ENCODE peak calls at places on chromosomes 6 and 20, in four cellular contexts. L, Z, C and W are unnamed samples. For H3K36me3, the result is how much of the 10 kb centered on the place peaks cover.

GRCh38 chr6:26045046-26045938 is 41.9 kb upstream of the HFE start:
- DNase-seq in L (peak), Z (peak), C (no peak), W (no peak)

GRCh38 chr6:141829996-141830395 is 302.7 kb upstream of the GJE1 start:
- DNase-seq in L (peak), Z (no peak), C (no peak), W (no peak)

GRCh38 chr20:51227744-51228143 is 204.8 kb upstream of the KCNG1 start:
- DNase-seq in L (no peak), Z (no peak), C (no peak), W (no peak)

GRCh38 chr6:158797331-158798202 is 21.6 kb downstream of the EZR start:
- DNase-seq in L (no peak), Z (no peak), C (no peak), W (peak)

GRCh38 chr6:38155144-38155543 is 335.6 kb downstream of the ZFAND3 start:
- DNase-seq in L (no peak), Z (no peak), C (no peak), W (peak)

GRCh38 chr6:24501374-24501773 is 6.6 kb downstream of the ALDH5A1 start:
- DNase-seq in L (no peak), Z (no peak), C (no peak), W (no peak)

GRCh38 chr6:70956451-70957283 is at the start of gene B3GAT2:
- DNase-seq in L (peak), Z (no peak), C (peak), W (peak)

GRCh38 chr6:39684790-39685485 is 40.3 kb downstream of the KIF6 start:
- DNase-seq in L (no peak), Z (peak), C (no peak), W (no peak)

GRCh38 chr20:38217791-38218565 is 42.6 kb downstream of the KIAA1755 start:
- DNase-seq in L (no peak), Z (peak), C (no peak), W (peak)

GRCh38 chr6:3627501-3627900 is 124.0 kb downstream of the PXDC1 start:
- DNase-seq in L (no peak), Z (no peak), C (peak), W (no peak)

GRCh38 chr6:154852700-154853099 is 119.5 kb downstream of the SCAF8 start:
- DNase-seq in L (no peak), Z (no peak), C (no peak), W (peak)

GRCh38 chr6:123925360-123925759 is 121.7 kb downstream of the NKAIN2 start:
- DNase-seq in L (no peak), Z (no peak), C (no peak), W (no peak)

GRCh38 chr6:14193524-14193923 is 76.0 kb downstream of the CD83 start:
- DNase-seq in L (no peak), Z (no peak), C (no peak), W (no peak)

GRCh38 chr6:75244063-75244575 is 518 bp upstream of the COX7A2 start:
- DNase-seq in L (no peak), Z (no peak), C (no peak), W (no peak)

GRCh38 chr6:130625825-130626500 is 201.2 kb upstream of the SMLR1 start:
- DNase-seq in L (no peak), Z (no peak), C (no peak), W (peak)

GRCh38 chr6:158053377-158054313 is 72.0 kb downstream of the SYNJ2 start:
- DNase-seq in L (no peak), Z (no peak), C (no peak), W (no peak)

GRCh38 chr6:100167585-100167984 is 173.6 kb upstream of the MCHR2 start:
- DNase-seq in L (no peak), Z (no peak), C (no peak), W (no peak)

GRCh38 chr20:58944610-58945009 is 36.4 kb upstream of the NELFCD start:
- DNase-seq in L (no peak), Z (no peak), C (no peak), W (no peak)

GRCh38 chr6:31057426-31058003 is 47.2 kb downstream of the MUC22 start:
- DNase-seq in L (peak), Z (no peak), C (no peak), W (peak)

GRCh38 chr6:1391692-1392309 is 2.4 kb downstream of the FOXF2 start:
- DNase-seq in L (peak), Z (no peak), C (no peak), W (no peak)

GRCh38 chr6:45787384-45787783 is 228.3 kb downstream of the CLIC5 start:
- DNase-seq in L (no peak), Z (no peak), C (no peak), W (no peak)

GRCh38 chr6:110188791-110189190 is 8.6 kb downstream of the CDC40 start:
- DNase-seq in L (no peak), Z (no peak), C (no peak), W (no peak)

GRCh38 chr20:25066386-25066785 is 8.4 kb upstream of the ACSS1 start:
- DNase-seq in L (no peak), Z (no peak), C (no peak), W (no peak)

GRCh38 chr6:147684906-147685305 is 176.4 kb downstream of the SAMD5 start:
- DNase-seq in L (no peak), Z (no peak), C (no peak), W (no peak)

GRCh38 chr6:89082439-89082838 is 1.9 kb downstream of the PNRC1 start:
- DNase-seq in L (no peak), Z (no peak), C (no peak), W (peak)

GRCh38 chr6:33314515-33314942 is 651 bp upstream of the TAPBP start:
- DNase-seq in L (no peak), Z (peak), C (peak), W (peak)
- H2BK12ac ChIP-seq in L (no peak), Z (no peak), C (no peak), W (no peak)

DNA sequence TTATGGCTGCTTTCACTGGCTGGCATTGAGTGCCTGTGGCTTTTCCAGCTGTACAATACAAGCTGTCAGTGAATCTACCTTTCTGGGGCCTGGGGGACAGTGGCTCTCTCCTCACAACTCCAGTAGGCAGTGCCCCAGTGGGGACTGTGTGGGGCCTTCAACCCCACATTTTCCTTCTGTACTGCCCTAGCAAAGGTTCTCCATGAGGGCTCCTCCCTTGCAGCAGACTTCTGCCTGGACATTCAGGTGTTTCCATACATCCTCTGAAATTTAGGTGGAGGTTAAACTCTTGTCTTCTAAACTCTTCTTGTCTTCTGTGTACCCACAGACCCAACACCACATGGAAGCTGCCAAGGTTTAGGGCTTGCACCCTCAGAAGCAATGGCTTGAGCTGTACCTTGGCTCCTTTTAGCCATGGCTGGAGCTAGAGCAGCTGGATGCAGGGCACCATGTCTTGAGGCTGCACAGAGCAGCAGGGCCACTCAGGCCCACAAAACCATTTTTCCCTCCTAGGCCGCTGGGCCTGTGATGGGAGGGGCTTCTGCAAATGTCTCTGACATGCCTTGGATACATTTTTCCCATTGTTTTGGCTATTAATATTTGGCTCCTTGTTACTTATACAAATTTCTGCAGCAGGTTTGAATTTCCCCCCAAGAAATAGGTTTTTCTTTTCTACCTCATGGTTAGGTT is 9.6 kb downstream of the PEX7 start:
- DNase-seq in L (no peak), Z (no peak), C (no peak), W (no peak)
- H3K36me3 ChIP-seq in L (half or more), Z (under half), C (under half), W (under half)

DNA sequence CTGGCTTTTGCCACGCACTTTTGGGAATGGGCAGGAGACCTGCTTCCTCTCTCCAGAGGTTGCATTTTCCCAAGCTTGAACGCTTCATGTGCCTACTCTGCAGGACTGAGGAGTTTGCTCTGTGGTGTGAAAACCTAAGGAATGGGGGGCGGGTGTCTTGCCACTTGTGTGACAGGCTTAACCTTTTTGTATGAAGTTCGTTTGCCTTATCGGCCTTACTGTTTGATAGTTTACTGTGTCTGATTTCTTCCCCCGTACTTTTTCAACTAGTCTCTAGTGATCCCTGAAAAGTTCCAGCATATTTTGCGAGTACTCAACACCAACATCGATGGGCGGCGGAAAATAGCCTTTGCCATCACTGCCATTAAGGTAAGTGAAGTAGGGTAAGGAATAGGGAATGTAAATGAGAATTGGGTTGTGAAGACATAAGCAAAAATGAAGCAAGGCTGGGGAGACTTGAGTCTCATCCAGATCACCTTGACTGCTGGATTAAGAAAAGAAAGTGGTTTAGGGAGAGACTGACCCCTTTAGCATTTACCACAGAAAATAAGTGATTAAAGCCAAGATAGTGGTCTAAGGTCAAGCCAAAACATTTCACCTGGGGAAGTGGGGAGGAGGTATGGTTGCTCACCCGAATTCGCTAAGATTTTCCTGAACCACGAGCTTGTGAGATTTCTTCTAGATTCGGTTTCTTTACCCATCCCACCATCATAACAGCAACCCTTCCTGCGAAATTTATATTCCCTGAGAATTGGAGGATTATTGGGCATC is 668 bp downstream of the RPS18 start:
- DNase-seq in L (no peak), Z (no peak), C (no peak), W (no peak)
- H2BK12ac ChIP-seq in L (no peak), Z (no peak), C (no peak), W (no peak)

DNA sequence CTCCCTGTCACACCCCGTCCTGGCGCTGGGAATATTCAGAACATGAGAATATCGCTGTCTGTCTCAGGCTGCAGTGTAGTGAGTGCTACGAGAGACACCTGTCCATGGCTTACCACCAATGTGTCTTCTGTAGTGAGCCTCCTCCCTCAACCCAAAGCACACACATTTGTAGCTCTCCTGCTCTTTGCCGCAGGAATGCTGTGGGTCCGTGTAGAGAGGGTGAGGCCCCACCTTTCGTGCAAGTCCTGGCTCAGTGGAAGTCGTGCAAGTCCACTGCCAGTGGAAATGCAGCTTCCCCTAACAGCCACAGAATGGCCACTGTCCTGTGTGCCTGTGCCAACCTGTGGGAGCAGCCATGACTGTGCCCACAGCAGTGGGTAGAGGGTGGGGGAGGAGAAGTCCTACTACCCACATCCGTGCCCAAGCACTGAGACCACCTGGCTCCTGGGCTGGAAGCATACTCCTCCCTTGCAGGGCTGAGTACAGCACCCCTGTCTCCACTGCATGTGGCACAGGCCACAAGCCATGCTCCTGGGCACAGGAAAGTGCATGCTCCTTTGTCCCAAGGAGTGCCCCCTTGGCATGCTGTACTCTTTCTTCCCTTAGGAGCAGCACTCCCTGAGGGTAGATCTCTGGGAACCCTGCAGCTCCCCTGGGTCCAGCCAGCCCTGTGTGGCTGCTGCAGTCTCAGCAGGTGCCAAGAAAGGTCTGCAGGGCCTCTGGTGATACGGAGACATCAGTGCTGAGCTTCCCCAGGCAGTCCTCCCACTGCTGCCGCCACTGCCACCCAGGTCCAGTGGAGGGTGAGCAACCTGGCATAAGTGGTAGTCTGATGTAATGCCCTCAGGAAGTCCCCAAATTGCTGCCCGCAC is 28.0 kb downstream of the IGF2R start:
- DNase-seq in L (no peak), Z (no peak), C (no peak), W (no peak)
- H3K36me3 ChIP-seq in L (half or more), Z (under half), C (under half), W (under half)

GRCh38 chr20:13816757-13817156 is 31.9 kb downstream of the NDUFAF5 start:
- DNase-seq in L (no peak), Z (no peak), C (no peak), W (no peak)

GRCh38 chr20:13814672-13815071 is 29.8 kb downstream of the NDUFAF5 start:
- DNase-seq in L (no peak), Z (no peak), C (no peak), W (no peak)

GRCh38 chr20:13817342-13817741 is 32.5 kb downstream of the NDUFAF5 start:
- DNase-seq in L (no peak), Z (no peak), C (no peak), W (no peak)

GRCh38 chr20:13810446-13810845 is 25.6 kb downstream of the NDUFAF5 start:
- DNase-seq in L (no peak), Z (no peak), C (no peak), W (no peak)

DNA sequence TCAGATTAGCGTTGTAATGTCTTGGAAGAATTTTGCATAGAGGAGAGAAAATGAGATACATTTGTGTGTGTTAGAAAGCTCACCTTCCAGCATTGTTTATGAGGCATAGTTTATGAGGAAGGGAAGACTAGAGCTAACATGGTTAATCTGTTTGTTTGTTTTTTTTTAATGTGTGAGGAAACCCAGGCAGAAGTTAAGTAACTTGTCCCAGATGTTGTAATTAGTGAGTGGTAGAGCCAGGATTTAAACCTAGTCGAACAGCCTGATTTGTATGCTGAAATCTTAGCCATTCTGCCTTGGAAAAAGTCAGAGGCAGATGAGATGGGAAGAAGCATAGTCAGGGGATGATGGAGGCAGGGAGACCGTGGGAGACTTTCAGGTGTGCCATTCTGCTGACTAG is 29.1 kb downstream of the NDUFAF5 start:
- DNase-seq in L (no peak), Z (no peak), C (no peak), W (no peak)
- H2BK12ac ChIP-seq in L (no peak), Z (no peak), C (no peak), W (no peak)